ENCODE peak calls at places on chromosomes 13 and 19, in five cellular contexts. One of them, this sample, is unnamed.

GRCh38 chr19:9674669-9675357 is at the start of gene ZNF562:
- DNase-seq in GM10248: peak; percentile 91
- DNase-seq in AG10803: peak; percentile 84
- DNase-seq in stomach: peak; percentile 88
- DNase-seq in hepatocyte: no peak
- DNase-seq in this sample: peak; percentile 64

GRCh38 chr13:81987159-81987558 is 1646.2 kb upstream of the SPRY2 start:
- DNase-seq in stomach: no peak
- DNase-seq in GM10248: no peak
- DNase-seq in hepatocyte: peak; percentile 8
- DNase-seq in AG10803: no peak
- DNase-seq in this sample: no peak

GRCh38 chr13:19927117-19927734 is 31.3 kb upstream of the ZMYM2 start:
- DNase-seq in hepatocyte: peak; percentile 11
- DNase-seq in AG10803: peak; percentile 32
- DNase-seq in GM10248: peak; percentile 30
- DNase-seq in stomach: no peak
- DNase-seq in this sample: no peak

GRCh38 chr13:34064456-34065205 is 246.7 kb downstream of the RFC3 start:
- DNase-seq in AG10803: no peak
- DNase-seq in GM10248: no peak
- DNase-seq in stomach: no peak
- DNase-seq in hepatocyte: no peak
- DNase-seq in this sample: no peak

GRCh38 chr19:52665529-52665928 is 27.4 kb upstream of the ZNF83 start:
- DNase-seq in stomach: no peak
- DNase-seq in AG10803: no peak
- DNase-seq in hepatocyte: peak; percentile 15
- DNase-seq in GM10248: no peak
- DNase-seq in this sample: no peak

GRCh38 chr19:36652958-36653357 is 13.7 kb downstream of the ZNF461 start:
- DNase-seq in stomach: no peak
- DNase-seq in hepatocyte: no peak
- DNase-seq in AG10803: no peak
- DNase-seq in GM10248: no peak
- DNase-seq in this sample: no peak

GRCh38 chr19:3942790-3943409 is 10.0 kb downstream of the NMRK2 start:
- DNase-seq in hepatocyte: no peak
- DNase-seq in GM10248: no peak
- DNase-seq in stomach: no peak
- DNase-seq in AG10803: no peak
- DNase-seq in this sample: no peak

GRCh38 chr13:101523732-101524131 is 71.3 kb downstream of the ITGBL1 start:
- DNase-seq in GM10248: no peak
- DNase-seq in AG10803: peak; percentile 78
- DNase-seq in stomach: no peak
- DNase-seq in hepatocyte: no peak
- DNase-seq in this sample: no peak

GRCh38 chr13:110442946-110443632 is 118.4 kb downstream of the RAB20 start:
- DNase-seq in GM10248: no peak
- DNase-seq in AG10803: peak; percentile 58
- DNase-seq in hepatocyte: no peak
- DNase-seq in stomach: no peak
- DNase-seq in this sample: peak; percentile 7

GRCh38 chr13:43128504-43128929 is 105.1 kb downstream of the DNAJC15 start:
- DNase-seq in GM10248: no peak
- DNase-seq in AG10803: no peak
- DNase-seq in hepatocyte: no peak
- DNase-seq in stomach: no peak
- DNase-seq in this sample: no peak

GRCh38 chr19:32613008-32613407 is 32.0 kb downstream of the PDCD5 start:
- DNase-seq in hepatocyte: no peak
- DNase-seq in AG10803: no peak
- DNase-seq in stomach: no peak
- DNase-seq in GM10248: no peak
- DNase-seq in this sample: no peak

GRCh38 chr19:53357821-53358581 is 7.5 kb upstream of the ZNF525 start:
- DNase-seq in GM10248: no peak
- DNase-seq in stomach: no peak
- DNase-seq in hepatocyte: no peak
- DNase-seq in AG10803: no peak
- DNase-seq in this sample: no peak

GRCh38 chr19:3368848-3369336 is 2.5 kb downstream of the NFIC start:
- DNase-seq in stomach: no peak
- DNase-seq in GM10248: no peak
- DNase-seq in AG10803: peak; percentile 61
- DNase-seq in hepatocyte: no peak
- DNase-seq in this sample: no peak

GRCh38 chr13:101490400-101491015 is 38.0 kb downstream of the ITGBL1 start:
- DNase-seq in AG10803: peak; percentile 28
- DNase-seq in hepatocyte: no peak
- DNase-seq in GM10248: no peak
- DNase-seq in stomach: no peak
- DNase-seq in this sample: no peak

GRCh38 chr19:47560999-47561398 is 11.9 kb downstream of the ZNF541 start:
- DNase-seq in AG10803: no peak
- DNase-seq in hepatocyte: no peak
- DNase-seq in stomach: no peak
- DNase-seq in GM10248: no peak
- DNase-seq in this sample: no peak

GRCh38 chr19:45994456-45994988 is 745 bp upstream of the CCDC61 start:
- DNase-seq in stomach: no peak
- DNase-seq in AG10803: peak; percentile 13
- DNase-seq in hepatocyte: no peak
- DNase-seq in GM10248: no peak
- DNase-seq in this sample: no peak

GRCh38 chr13:50783066-50783465 is 60.4 kb downstream of the DLEU7 start:
- DNase-seq in AG10803: no peak
- DNase-seq in GM10248: no peak
- DNase-seq in stomach: no peak
- DNase-seq in hepatocyte: no peak
- DNase-seq in this sample: no peak

GRCh38 chr13:41411536-41411935 is 45.8 kb upstream of the RGCC start:
- DNase-seq in AG10803: peak; percentile 78
- DNase-seq in stomach: no peak
- DNase-seq in GM10248: peak; percentile 33
- DNase-seq in hepatocyte: peak; percentile 55
- DNase-seq in this sample: no peak

GRCh38 chr13:92512852-92513251 is 713.8 kb upstream of the GPC6 start:
- DNase-seq in stomach: no peak
- DNase-seq in GM10248: no peak
- DNase-seq in hepatocyte: no peak
- DNase-seq in AG10803: no peak
- DNase-seq in this sample: no peak

GRCh38 chr13:31781064-31781463 is 41.7 kb downstream of the RXFP2 start:
- DNase-seq in AG10803: peak; percentile 39
- DNase-seq in GM10248: no peak
- DNase-seq in hepatocyte: no peak
- DNase-seq in stomach: no peak
- DNase-seq in this sample: no peak

GRCh38 chr13:111575719-111576118 is 255.3 kb downstream of the TEX29 start:
- DNase-seq in stomach: no peak
- DNase-seq in AG10803: no peak
- DNase-seq in hepatocyte: no peak
- DNase-seq in GM10248: no peak
- DNase-seq in this sample: no peak

GRCh38 chr13:80361298-80361697 is 20.4 kb upstream of the SPRY2 start:
- DNase-seq in stomach: no peak
- DNase-seq in hepatocyte: no peak
- DNase-seq in GM10248: no peak
- DNase-seq in AG10803: no peak
- DNase-seq in this sample: no peak

GRCh38 chr19:42942187-42942789 is 5.3 kb upstream of the PSG7 start:
- DNase-seq in stomach: no peak
- DNase-seq in hepatocyte: no peak
- DNase-seq in GM10248: no peak
- DNase-seq in AG10803: peak; percentile 27
- DNase-seq in this sample: no peak
- TF ChIP-seq CTCF in stomach: no peak
- TF ChIP-seq CTCF in hepatocyte: no peak
- TF ChIP-seq CTCF in GM10248: peak; percentile 18
- TF ChIP-seq CTCF in AG10803: peak; percentile 62
- TF ChIP-seq CTCF in this sample: no peak

DNA sequence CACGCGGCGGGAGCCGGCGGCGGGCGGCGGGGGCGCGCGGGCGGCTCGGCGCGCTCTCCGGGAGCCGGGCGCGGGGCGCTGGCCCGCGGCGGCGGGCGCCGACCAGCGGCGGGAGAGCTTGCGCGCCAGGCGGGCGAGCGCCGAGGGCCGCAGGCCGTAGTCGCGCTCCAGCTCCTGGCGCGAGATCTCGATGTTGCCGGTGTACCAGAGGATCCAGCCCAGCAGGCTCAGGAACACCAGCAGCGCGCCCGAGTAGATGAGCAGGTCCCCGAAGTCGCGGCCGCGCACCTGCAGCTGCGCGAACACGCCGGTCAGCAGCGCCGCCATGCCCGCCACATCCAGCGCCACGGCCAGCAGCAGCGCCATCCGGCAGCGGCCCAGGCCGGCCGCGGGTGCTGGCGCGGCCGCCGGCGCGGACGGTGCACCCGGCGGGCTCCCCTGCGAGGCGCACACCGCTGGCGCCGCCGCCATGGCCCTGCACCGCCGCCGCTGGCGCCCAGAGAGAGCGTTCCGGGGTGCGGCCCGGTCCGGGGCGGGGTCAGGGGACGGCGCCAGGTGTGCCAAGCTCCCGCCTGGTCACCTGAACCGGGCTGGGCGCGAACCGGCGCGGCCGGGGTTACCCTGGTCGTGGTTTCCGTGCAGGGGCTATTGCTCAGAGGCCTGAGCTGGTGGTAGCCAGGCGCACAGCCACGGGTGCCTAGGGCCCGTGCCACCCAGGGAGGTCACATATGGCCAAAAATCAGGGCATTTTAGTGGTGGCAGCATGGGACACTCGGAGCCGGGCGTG is at the start of gene TMEM238:
- DNase-seq in AG10803: peak; percentile 62
- DNase-seq in stomach: peak; percentile 82
- DNase-seq in GM10248: peak; percentile 76
- DNase-seq in hepatocyte: peak; percentile 86
- DNase-seq in this sample: no peak
- TF ChIP-seq CTCF in AG10803: no peak
- TF ChIP-seq CTCF in stomach: no peak
- TF ChIP-seq CTCF in GM10248: peak; percentile 46
- TF ChIP-seq CTCF in hepatocyte: peak; percentile 11
- TF ChIP-seq CTCF in this sample: peak; percentile 20

GRCh38 chr19:17296278-17296677 is 6.9 kb downstream of the ABHD8 start:
- DNase-seq in GM10248: no peak
- DNase-seq in stomach: no peak
- DNase-seq in AG10803: peak; percentile 26
- DNase-seq in hepatocyte: no peak
- DNase-seq in this sample: no peak
- TF ChIP-seq CTCF in GM10248: no peak
- TF ChIP-seq CTCF in stomach: no peak
- TF ChIP-seq CTCF in AG10803: peak; percentile 14
- TF ChIP-seq CTCF in hepatocyte: no peak
- TF ChIP-seq CTCF in this sample: no peak

GRCh38 chr19:44694184-44694579 is 4.8 kb upstream of the CEACAM16 start:
- DNase-seq in hepatocyte: no peak
- DNase-seq in AG10803: no peak
- DNase-seq in stomach: no peak
- DNase-seq in GM10248: no peak
- DNase-seq in this sample: no peak
- TF ChIP-seq CTCF in hepatocyte: peak; percentile 16
- TF ChIP-seq CTCF in AG10803: peak; percentile 28
- TF ChIP-seq CTCF in stomach: no peak
- TF ChIP-seq CTCF in GM10248: no peak
- TF ChIP-seq CTCF in this sample: peak; percentile 31

GRCh38 chr19:54478677-54479266 is 5.7 kb upstream of the CDC42EP5 start:
- DNase-seq in GM10248: peak; percentile 50
- DNase-seq in hepatocyte: peak; percentile 75
- DNase-seq in stomach: no peak
- DNase-seq in AG10803: peak; percentile 48
- DNase-seq in this sample: peak; percentile 58
- TF ChIP-seq CTCF in GM10248: peak; percentile 72
- TF ChIP-seq CTCF in hepatocyte: peak; percentile 70
- TF ChIP-seq CTCF in stomach: no peak
- TF ChIP-seq CTCF in AG10803: peak; percentile 72
- TF ChIP-seq CTCF in this sample: peak; percentile 73

GRCh38 chr19:35592226-35592625 is 6.3 kb downstream of the PMIS2 start:
- DNase-seq in GM10248: peak; percentile 66
- DNase-seq in AG10803: peak; percentile 26
- DNase-seq in hepatocyte: peak; percentile 64
- DNase-seq in stomach: peak; percentile 36
- DNase-seq in this sample: no peak
- TF ChIP-seq CTCF in GM10248: peak; percentile 53
- TF ChIP-seq CTCF in AG10803: peak; percentile 65
- TF ChIP-seq CTCF in hepatocyte: peak; percentile 67
- TF ChIP-seq CTCF in stomach: no peak
- TF ChIP-seq CTCF in this sample: peak; percentile 67

DNA sequence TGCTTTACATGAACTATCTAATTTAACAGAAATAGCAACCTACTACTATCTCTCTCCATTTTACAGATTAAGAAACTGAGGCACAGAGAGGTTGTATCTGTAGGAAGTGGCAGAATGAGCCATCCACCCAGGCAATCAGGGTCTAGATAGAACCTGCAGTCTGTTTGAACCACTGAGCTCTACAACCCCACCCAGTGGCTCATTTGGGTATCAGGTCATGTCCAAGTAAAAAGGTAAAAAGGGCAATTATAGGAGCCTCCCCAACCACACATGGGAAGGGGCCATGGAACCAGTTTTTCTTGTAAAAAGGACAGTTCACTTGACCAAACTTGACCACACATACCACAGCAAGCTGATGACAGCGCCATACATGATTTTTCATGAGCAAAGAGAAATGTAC is 92.9 kb upstream of the SGCG start:
- DNase-seq in GM10248: peak; percentile 48
- DNase-seq in hepatocyte: peak; percentile 32
- DNase-seq in stomach: no peak
- DNase-seq in AG10803: peak; percentile 6
- DNase-seq in this sample: peak; percentile 9
- TF ChIP-seq CTCF in GM10248: peak; percentile 46
- TF ChIP-seq CTCF in hepatocyte: peak; percentile 25
- TF ChIP-seq CTCF in stomach: no peak
- TF ChIP-seq CTCF in AG10803: peak; percentile 63
- TF ChIP-seq CTCF in this sample: peak; percentile 56

This sample was measured in neural crest cell.